ENCODE peak calls at places on chromosomes 16 and 17, in nine cellular contexts. R, B, P, W, C, G, O, Q and K are unnamed samples.

GRCh38 chr16:10931977-10932632 is 10.2 kb downstream of the DEXI start:
- DNase-seq in O (no peak), B (no peak), R (no peak), C (no peak), P (no peak), G (no peak), W (no peak), Q (no peak), K (no peak)

GRCh38 chr17:59287452-59287851 is 44.0 kb upstream of the YPEL2 start:
- DNase-seq in G (no peak), O (no peak), W (no peak), B (no peak), R (no peak), P (no peak), Q (peak), C (no peak), K (peak)

GRCh38 chr16:89691986-89692569 is 5.6 kb downstream of the CDK10 start:
- DNase-seq in C (no peak), B (no peak), Q (no peak), R (no peak), P (no peak), G (no peak), W (no peak), O (peak), K (no peak)

GRCh38 chr17:29124931-29125270 is 55.3 kb downstream of the MYO18A start:
- DNase-seq in O (no peak), Q (peak), R (no peak), C (no peak), P (no peak), B (no peak), W (peak), G (peak), K (no peak)

GRCh38 chr17:79771276-79771675 is 6.7 kb upstream of the CBX2 start:
- DNase-seq in B (no peak), P (no peak), G (no peak), R (no peak), Q (no peak), W (no peak), O (no peak), C (no peak), K (no peak)

GRCh38 chr17:15157051-15157450 is 108.1 kb downstream of the PMP22 start:
- DNase-seq in C (no peak), W (no peak), G (no peak), R (no peak), Q (no peak), P (no peak), O (no peak), B (no peak), K (no peak)

GRCh38 chr16:13060932-13061331 is 159.5 kb downstream of the SHISA9 start:
- DNase-seq in W (no peak), Q (no peak), O (no peak), R (no peak), G (no peak), B (no peak), P (no peak), C (no peak), K (no peak)

GRCh38 chr16:54359555-54359954 is 73.0 kb upstream of the IRX3 start:
- DNase-seq in B (no peak), C (no peak), R (no peak), P (no peak), W (no peak), O (no peak), Q (no peak), G (no peak), K (no peak)

GRCh38 chr17:67746704-67747571 is 29.2 kb downstream of the NOL11 start:
- DNase-seq in C (no peak), O (no peak), Q (no peak), R (no peak), G (no peak), B (no peak), P (no peak), W (no peak), K (no peak)

GRCh38 chr17:41687828-41688640 is 651 bp upstream of the EIF1 start:
- DNase-seq in R (peak), Q (no peak), W (peak), B (peak), G (peak), P (peak), C (no peak), O (no peak), K (peak)

GRCh38 chr17:67217446-67217845 is 27.6 kb downstream of the HELZ start:
- DNase-seq in W (no peak), B (no peak), R (no peak), C (no peak), O (no peak), P (no peak), G (no peak), Q (no peak), K (no peak)

GRCh38 chr16:24848065-24848464 is 2.3 kb downstream of the SLC5A11 start:
- DNase-seq in P (no peak), B (no peak), Q (no peak), W (no peak), C (no peak), R (no peak), O (no peak), G (no peak), K (no peak)

GRCh38 chr17:62566996-62567578 is 60.4 kb upstream of the MRC2 start:
- DNase-seq in G (no peak), O (no peak), P (no peak), C (no peak), R (no peak), B (no peak), W (no peak), Q (no peak), K (no peak)

GRCh38 chr17:14398766-14399165 is 97.9 kb downstream of the HS3ST3B1 start:
- DNase-seq in Q (no peak), O (no peak), P (no peak), B (no peak), G (no peak), R (no peak), W (no peak), C (no peak), K (no peak)

GRCh38 chr17:28970879-28971278 is 19.6 kb upstream of the PHF12 start:
- DNase-seq in C (no peak), B (no peak), G (no peak), P (no peak), R (no peak), W (no peak), Q (no peak), O (no peak), K (no peak)

GRCh38 chr17:37299257-37299985 is 76.4 kb upstream of the C17orf78 start:
- DNase-seq in O (no peak), P (no peak), W (no peak), C (no peak), B (no peak), G (peak), Q (no peak), R (no peak), K (no peak)

GRCh38 chr17:32876414-32877163 is at the start of gene MYO1D:
- DNase-seq in G (peak), B (peak), R (peak), P (peak), O (peak), C (peak), W (peak), Q (no peak), K (peak)
- TF ChIP-seq POLR2A in G (peak), B (peak), R (peak), P (peak), O (peak), C (no peak), W (no peak), Q (no peak), K (peak)

GRCh38 chr16:71540-72341 is 690 bp downstream of the RHBDF1 start:
- DNase-seq in Q (peak), B (peak), C (no peak), G (no peak), R (peak), W (peak), O (peak), P (peak), K (peak)
- TF ChIP-seq POLR2A in Q (peak), B (peak), C (no peak), G (no peak), R (no peak), W (no peak), O (peak), P (peak), K (no peak)

GRCh38 chr17:48641541-48642058 is 15.4 kb upstream of the HOXB9 start:
- DNase-seq in G (no peak), R (no peak), B (no peak), P (no peak), O (no peak), W (no peak), C (no peak), Q (no peak), K (no peak)

GRCh38 chr17:48639982-48640857 is 14.1 kb upstream of the HOXB9 start:
- DNase-seq in R (no peak), P (no peak), O (no peak), W (no peak), B (no peak), Q (no peak), G (no peak), C (no peak), K (no peak)

GRCh38 chr17:48637323-48638260 is 11.4 kb upstream of the HOXB9 start:
- DNase-seq in G (no peak), Q (peak), P (no peak), W (no peak), C (no peak), O (no peak), B (no peak), R (peak), K (no peak)

GRCh38 chr17:48640858-48641180 is 14.7 kb upstream of the HOXB9 start:
- DNase-seq in Q (no peak), B (no peak), O (no peak), G (no peak), P (no peak), R (no peak), C (no peak), W (no peak), K (no peak)

GRCh38 chr17:48639136-48639535 is 13.0 kb upstream of the HOXB9 start:
- DNase-seq in O (no peak), R (peak), G (no peak), B (no peak), P (no peak), W (no peak), Q (no peak), C (no peak), K (no peak)
- TF ChIP-seq POLR2A in O (no peak), R (no peak), G (no peak), B (no peak), P (no peak), W (no peak), Q (no peak), C (no peak), K (no peak)

DNA sequence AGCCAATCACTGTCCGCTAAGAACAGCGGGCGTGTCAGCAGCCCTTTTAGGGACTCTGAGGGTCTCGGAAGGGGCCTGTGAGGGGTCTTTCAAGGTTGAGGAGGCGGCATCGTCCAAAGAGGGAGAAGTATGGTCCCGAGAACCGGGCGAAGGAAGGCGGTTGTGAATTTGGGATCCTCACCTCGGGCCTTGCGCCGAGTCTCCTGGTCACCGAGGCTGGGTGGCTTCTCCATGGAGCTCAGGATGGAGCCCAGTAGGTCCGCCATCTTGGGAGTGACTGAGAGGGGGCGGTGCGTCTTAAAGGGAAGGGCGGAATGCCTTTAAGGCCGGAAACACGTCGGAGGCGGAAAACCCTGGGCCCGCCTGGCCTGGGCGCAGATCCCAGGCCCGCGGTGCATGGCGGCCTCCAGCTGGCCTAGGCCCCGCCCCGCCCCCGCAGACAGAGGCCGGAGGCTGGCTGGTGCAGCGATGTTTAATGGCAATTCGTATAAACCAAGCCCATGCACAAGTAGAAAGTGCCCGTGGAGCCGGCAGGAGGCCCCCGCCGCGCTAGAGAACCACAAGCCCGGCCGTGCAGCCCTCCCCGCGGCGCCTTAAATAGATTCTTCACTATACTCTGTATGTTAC is at the start of gene SPAG7:
- DNase-seq in O (peak), C (peak), G (peak), W (peak), Q (peak), B (peak), R (peak), P (peak), K (peak)
- TF ChIP-seq POLR2A in O (peak), C (peak), G (peak), W (no peak), Q (peak), B (peak), R (peak), P (peak), K (peak)

GRCh38 chr17:9644910-9645751 is at the start of gene USP43:
- DNase-seq in B (no peak), Q (peak), P (no peak), R (peak), C (peak), O (peak), W (no peak), G (no peak), K (no peak)
- TF ChIP-seq POLR2A in B (no peak), Q (no peak), P (peak), R (peak), C (no peak), O (no peak), W (no peak), G (no peak), K (no peak)

GRCh38 chr16:565420-566330 is 1.1 kb upstream of the NHLRC4 start:
- DNase-seq in W (no peak), R (no peak), C (no peak), O (no peak), Q (no peak), P (peak), B (peak), G (no peak), K (no peak)

GRCh38 chr16:569445-570254 is at the start of gene PIGQ:
- DNase-seq in W (peak), Q (peak), C (peak), P (peak), B (peak), O (peak), R (peak), G (peak), K (no peak)

GRCh38 chr16:567362-568256 is 804 bp downstream of the NHLRC4 start:
- DNase-seq in B (no peak), Q (no peak), G (no peak), W (no peak), R (no peak), P (no peak), O (no peak), C (no peak), K (no peak)

GRCh38 chr16:566475-567361 is at the start of gene NHLRC4:
- DNase-seq in B (peak), C (peak), W (peak), O (no peak), P (peak), R (no peak), Q (peak), G (peak), K (peak)

GRCh38 chr16:568401-569258 is 1.1 kb upstream of the PIGQ start:
- DNase-seq in P (no peak), Q (no peak), C (no peak), R (no peak), O (no peak), B (no peak), G (no peak), W (no peak), K (no peak)
- TF ChIP-seq POLR2A in P (no peak), Q (no peak), C (no peak), R (no peak), O (no peak), B (no peak), G (no peak), W (no peak), K (no peak)

GRCh38 chr16:85422374-85423185 is 190.5 kb upstream of the GSE1 start:
- DNase-seq in O (no peak), Q (no peak), C (no peak), P (no peak), W (no peak), R (peak), B (peak), G (no peak), K (no peak)
- TF ChIP-seq POLR2A in O (no peak), Q (no peak), C (no peak), P (no peak), W (no peak), R (no peak), B (no peak), G (no peak), K (no peak)

GRCh38 chr17:48643697-48644012 is 17.5 kb upstream of the HOXB9 start:
- DNase-seq in R (no peak), P (no peak), Q (no peak), B (no peak), O (no peak), G (no peak), C (no peak), W (no peak), K (no peak)

GRCh38 chr17:48642843-48643696 is 16.9 kb upstream of the HOXB9 start:
- DNase-seq in C (no peak), P (no peak), B (no peak), R (no peak), Q (no peak), G (no peak), W (no peak), O (no peak), K (no peak)

GRCh38 chr17:48644910-48645557 is 18.9 kb upstream of the HOXB9 start:
- DNase-seq in B (no peak), C (no peak), O (no peak), W (no peak), Q (no peak), G (no peak), R (no peak), P (no peak), K (no peak)

GRCh38 chr17:48644159-48644558 is 18.0 kb upstream of the HOXB9 start:
- DNase-seq in R (no peak), W (no peak), Q (no peak), O (no peak), P (no peak), G (no peak), C (no peak), B (no peak), K (no peak)

GRCh38 chr17:48642059-48642842 is 16.1 kb upstream of the HOXB9 start:
- DNase-seq in O (no peak), R (peak), C (no peak), P (no peak), B (no peak), Q (no peak), G (no peak), W (no peak), K (no peak)
- TF ChIP-seq POLR2A in O (no peak), R (peak), C (no peak), P (no peak), B (no peak), Q (no peak), G (no peak), W (no peak), K (no peak)

GRCh38 chr16:46650224-46650623 is 29.0 kb upstream of the SHCBP1 start:
- DNase-seq in Q (no peak), P (peak), C (no peak), R (no peak), W (no peak), B (no peak), O (no peak), G (no peak), K (peak)

GRCh38 chr16:46651305-46651704 is 30.1 kb upstream of the SHCBP1 start:
- DNase-seq in W (no peak), C (no peak), B (no peak), Q (no peak), R (no peak), P (no peak), G (no peak), O (no peak), K (no peak)

GRCh38 chr16:46648656-46649055 is 27.5 kb upstream of the SHCBP1 start:
- DNase-seq in R (peak), P (no peak), Q (no peak), W (no peak), C (no peak), B (no peak), O (no peak), G (no peak), K (no peak)

GRCh38 chr16:46649571-46649970 is 28.4 kb upstream of the SHCBP1 start:
- DNase-seq in O (no peak), G (no peak), B (no peak), W (peak), C (no peak), Q (no peak), R (no peak), P (peak), K (no peak)
- TF ChIP-seq POLR2A in O (no peak), G (no peak), B (no peak), W (no peak), C (no peak), Q (no peak), R (no peak), P (no peak), K (no peak)

GRCh38 chr16:4768549-4769305 is 1.8 kb upstream of the ZNF500 start:
- DNase-seq in O (peak), B (peak), P (peak), Q (peak), W (peak), R (peak), G (peak), C (peak), K (peak)
- TF ChIP-seq POLR2A in O (peak), B (peak), P (peak), Q (peak), W (no peak), R (peak), G (peak), C (peak), K (peak)